ENCODE peak calls at places on chromosomes 11 and 22, in nine cellular contexts. P is brain microvascular endothelial cell, H is AG10803, A is Panc1, T is esophagus squamous epithelium, Y is HepG2, M is right lobe of liver, C is dorsolateral prefrontal cortex, K is coronary artery. U is an unnamed sample.

GRCh38 chr11:44618561-44619425 is 53.3 kb downstream of the CD82 start:
- DNase-seq in C (no peak), M (peak), T (no peak), K (peak), Y (no peak), P (no peak), A (no peak), H (no peak), U (no peak)

GRCh38 chr22:48797731-48798130 is 1029.9 kb downstream of the BRD1 start:
- DNase-seq in Y (no peak), H (no peak), P (no peak), M (no peak), A (no peak), C (no peak), K (no peak), T (no peak), U (no peak)

GRCh38 chr11:75279273-75279672 is 38.7 kb downstream of the TPBGL start:
- DNase-seq in A (no peak), C (no peak), K (peak), T (no peak), Y (no peak), M (peak), P (no peak), H (no peak), U (no peak)

GRCh38 chr11:77198440-77198849 is 70.4 kb downstream of the MYO7A start:
- DNase-seq in P (no peak), K (no peak), C (no peak), H (no peak), T (no peak), Y (peak), M (peak), A (no peak), U (no peak)

GRCh38 chr22:35971418-35972119 is 57.1 kb downstream of the RBFOX2 start:
- DNase-seq in C (no peak), H (peak), P (peak), A (no peak), M (no peak), K (no peak), Y (peak), T (no peak), U (no peak)

GRCh38 chr11:13316528-13316961 is 39.0 kb downstream of the BMAL1 start:
- DNase-seq in K (peak), C (no peak), T (no peak), M (no peak), H (peak), P (peak), A (no peak), Y (no peak), U (no peak)

GRCh38 chr11:86124251-86125233 is 55.7 kb upstream of the PICALM start:
- DNase-seq in A (no peak), P (no peak), K (no peak), C (no peak), H (no peak), Y (peak), M (no peak), T (no peak), U (no peak)

GRCh38 chr11:14422052-14422813 is 63.2 kb upstream of the RRAS2 start:
- DNase-seq in M (peak), H (peak), Y (peak), P (peak), T (peak), K (peak), C (peak), A (peak), U (peak)

GRCh38 chr11:108069947-108070346 is 51.4 kb upstream of the ACAT1 start:
- DNase-seq in M (no peak), T (no peak), P (peak), C (no peak), H (peak), Y (no peak), K (no peak), A (no peak), U (no peak)

DNA sequence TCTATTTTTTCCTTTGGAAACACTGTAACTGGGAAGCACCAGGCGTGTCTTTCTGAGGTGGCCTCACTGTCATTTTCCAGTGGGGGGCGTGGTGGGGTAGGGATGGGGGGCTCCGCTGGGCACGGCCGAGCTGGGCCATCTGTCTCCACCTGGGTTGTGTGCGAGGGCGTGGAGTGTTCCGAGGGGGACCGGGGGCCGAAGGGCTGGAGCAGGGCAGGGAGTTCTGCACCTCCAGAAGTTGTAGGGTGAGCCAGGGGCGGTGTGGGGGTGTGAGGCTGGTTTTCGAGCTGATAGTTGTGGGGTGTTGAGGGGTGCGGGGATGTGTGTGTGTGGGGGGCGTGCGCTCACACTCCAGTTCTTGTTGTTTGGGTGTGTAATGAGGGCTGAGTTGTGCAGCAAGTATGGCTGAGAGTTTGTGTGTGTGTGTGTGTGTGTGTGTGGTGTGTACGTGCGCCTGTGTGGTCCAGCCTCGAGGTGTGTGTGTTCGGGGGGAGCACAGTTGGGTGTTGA is 10.8 kb downstream of the YPEL4 start:
- DNase-seq in M (no peak), Y (no peak), T (no peak), K (no peak), A (no peak), H (no peak), C (no peak), P (peak), U (no peak)
- TF ChIP-seq CTCF in M (no peak), Y (no peak), T (no peak), K (no peak), A (peak), H (no peak), C (no peak), P (peak), U (no peak)

DNA sequence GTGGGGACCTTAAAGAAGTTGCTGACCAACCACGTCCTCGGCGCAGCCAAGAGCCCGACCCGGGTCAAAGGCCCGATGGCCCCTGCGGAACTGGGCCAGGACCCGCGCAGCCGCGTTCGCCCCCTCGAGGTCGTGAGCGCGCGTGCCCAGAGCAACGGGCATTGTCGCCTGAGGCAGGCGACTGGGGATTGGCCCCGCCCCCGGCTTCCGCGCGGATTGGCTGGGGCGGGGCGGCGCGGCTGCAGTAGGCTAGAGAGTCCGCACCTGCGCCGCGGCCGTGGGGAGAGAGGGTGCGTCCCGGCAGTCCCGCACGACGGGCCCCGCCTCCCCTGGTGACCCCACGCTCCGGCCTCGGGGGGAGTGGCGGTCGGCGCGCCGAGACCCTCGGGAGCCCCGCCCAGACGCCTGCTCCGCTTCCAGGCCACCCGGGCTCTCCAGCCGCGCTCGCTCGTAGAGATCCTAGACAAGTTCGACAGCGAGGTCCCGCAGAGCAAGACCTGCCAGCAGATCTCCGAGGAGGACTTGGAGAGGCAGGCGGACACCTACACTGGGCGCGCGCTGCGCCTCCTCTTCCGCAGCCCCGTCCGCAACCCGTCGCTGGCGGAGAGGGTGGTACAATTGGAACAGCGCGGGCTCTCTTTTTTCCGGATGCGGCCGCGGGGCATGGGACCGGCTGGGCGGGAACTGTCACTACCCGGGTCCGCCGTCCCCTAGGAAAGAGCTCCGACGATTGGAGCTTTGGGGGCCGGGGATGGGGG is 8.3 kb upstream of the PPIL2 start:
- DNase-seq in C (no peak), Y (peak), K (no peak), M (peak), A (no peak), P (no peak), H (peak), T (peak), U (no peak)
- TF ChIP-seq CTCF in C (no peak), Y (peak), K (no peak), M (peak), A (no peak), P (peak), H (no peak), T (no peak), U (peak)

DNA sequence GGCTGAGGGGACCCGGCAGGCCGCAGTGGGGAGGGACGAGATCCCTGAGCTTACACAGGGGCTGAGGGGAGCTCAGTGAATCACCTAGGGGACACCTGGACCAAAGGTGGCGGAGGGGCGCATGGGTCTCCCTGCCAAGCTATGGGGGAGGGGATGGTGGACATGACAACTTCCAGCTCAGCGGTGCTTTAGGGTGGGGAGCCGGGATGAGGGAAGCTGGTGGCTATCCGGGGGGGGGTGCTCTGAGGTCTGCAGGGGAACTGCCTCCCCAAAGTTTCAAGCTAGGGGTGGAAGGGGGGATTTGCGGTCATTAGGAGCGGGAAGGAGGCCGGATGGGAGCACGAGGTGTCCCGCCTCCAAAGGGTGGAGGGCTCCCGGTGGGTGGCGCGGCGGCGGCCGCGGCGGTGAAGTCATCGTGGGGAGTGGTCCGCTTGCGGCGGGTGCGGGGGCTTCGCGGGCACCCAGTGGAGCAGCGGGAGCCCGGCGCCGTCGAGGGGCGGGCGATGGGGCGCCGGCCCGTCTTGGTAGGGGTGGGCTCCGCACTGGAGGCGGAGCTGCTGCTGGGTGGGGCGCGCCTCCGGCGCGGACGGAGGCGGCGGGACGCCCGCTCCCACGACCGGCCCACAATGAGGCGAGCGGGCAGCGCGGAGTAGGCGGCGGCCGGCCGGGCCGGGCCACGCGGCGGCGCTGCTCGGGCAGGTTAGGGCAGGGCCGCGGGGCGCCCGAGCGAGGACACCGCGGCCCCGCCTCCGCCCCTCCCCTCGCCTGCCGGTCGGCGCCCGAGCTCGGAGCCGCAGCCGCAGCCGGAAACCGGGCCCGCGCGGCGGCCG is at the start of gene MICALL1:
- DNase-seq in Y (no peak), M (peak), A (no peak), T (no peak), P (peak), C (no peak), K (no peak), H (peak), U (no peak)
- TF ChIP-seq CTCF in Y (peak), M (peak), A (no peak), T (peak), P (no peak), C (no peak), K (no peak), H (no peak), U (peak)

GRCh38 chr22:50548046-50548912 is 2.6 kb downstream of the KLHDC7B start:
- DNase-seq in C (no peak), A (no peak), Y (no peak), K (no peak), M (peak), H (no peak), P (no peak), T (no peak), U (no peak)
- TF ChIP-seq CTCF in C (no peak), A (no peak), Y (no peak), K (no peak), M (no peak), H (no peak), P (no peak), T (no peak), U (no peak)

GRCh38 chr11:6568191-6568918 is 35.1 kb downstream of the RRP8 start:
- DNase-seq in K (no peak), M (peak), H (peak), P (peak), Y (no peak), T (no peak), C (peak), A (no peak), U (peak)
- TF ChIP-seq CTCF in K (no peak), M (no peak), H (no peak), P (peak), Y (peak), T (no peak), C (no peak), A (no peak), U (no peak)

U was measured in esophagus muscularis mucosa.